ENCODE peak calls at places on chromosomes 13 and 19, in ten cellular contexts. F, U, K, C, V, J, W, X, S and E are unnamed samples.

GRCh38 chr13:104980571-104980970 is 1554.9 kb downstream of the EFNB2 start:
- DNase-seq in K (no peak), U (no peak), F (no peak), X (no peak), W (no peak), J (no peak), C (no peak), V (no peak), S (no peak), E (no peak)

GRCh38 chr13:90872491-90873025 is 474.9 kb upstream of the MIR17HG start:
- DNase-seq in X (no peak), U (no peak), S (peak), K (no peak), F (no peak), J (no peak), V (no peak), W (no peak), C (no peak), E (no peak)

GRCh38 chr19:10368101-10368803 is 12.1 kb downstream of the TYK2 start:
- DNase-seq in W (no peak), J (no peak), V (no peak), F (no peak), X (no peak), U (no peak), K (no peak), S (no peak), C (no peak), E (no peak)

GRCh38 chr13:41457589-41458186 is 338 bp downstream of the RGCC start:
- DNase-seq in S (no peak), F (no peak), X (peak), V (no peak), K (no peak), W (no peak), C (no peak), U (no peak), J (no peak), E (no peak)

GRCh38 chr19:47680858-47681332 is 32.3 kb upstream of the EHD2 start:
- DNase-seq in F (no peak), C (no peak), X (no peak), S (no peak), U (no peak), K (no peak), V (no peak), W (no peak), J (no peak), E (no peak)

GRCh38 chr13:101661839-101662238 is 209.4 kb downstream of the ITGBL1 start:
- DNase-seq in J (no peak), U (no peak), C (no peak), V (no peak), S (peak), X (no peak), W (no peak), F (no peak), K (no peak), E (no peak)

GRCh38 chr19:4099054-4099764 is 24.7 kb downstream of the MAP2K2 start:
- DNase-seq in J (no peak), S (no peak), K (no peak), W (no peak), C (no peak), F (no peak), X (no peak), V (no peak), U (no peak), E (no peak)

GRCh38 chr13:107845911-107846310 is 369.4 kb downstream of the LIG4 start:
- DNase-seq in J (no peak), S (no peak), C (no peak), W (no peak), U (no peak), X (no peak), V (no peak), F (no peak), K (no peak), E (no peak)

GRCh38 chr19:21877976-21878375 is 42.0 kb upstream of the ZNF43 start:
- DNase-seq in W (no peak), F (no peak), U (no peak), S (no peak), C (no peak), V (no peak), J (no peak), K (no peak), X (no peak), E (no peak)

GRCh38 chr19:45515807-45516401 is 8.6 kb downstream of the VASP start:
- DNase-seq in W (no peak), X (no peak), C (no peak), K (no peak), U (peak), V (no peak), F (no peak), J (no peak), S (no peak), E (no peak)

GRCh38 chr19:40594657-40595077 is 6.5 kb upstream of the LTBP4 start:
- DNase-seq in F (no peak), J (no peak), W (peak), C (no peak), U (no peak), V (no peak), X (no peak), K (peak), S (no peak), E (no peak)

GRCh38 chr13:86684402-86684801 is 885.2 kb upstream of the SLITRK6 start:
- DNase-seq in U (no peak), V (no peak), S (no peak), F (no peak), X (no peak), J (no peak), K (no peak), W (no peak), C (no peak), E (no peak)

GRCh38 chr13:31846984-31847752 is 107.8 kb downstream of the RXFP2 start:
- DNase-seq in C (no peak), U (no peak), F (no peak), X (no peak), S (peak), V (peak), W (no peak), K (no peak), J (no peak), E (no peak)

GRCh38 chr13:99432637-99433542 is 68.4 kb upstream of the TM9SF2 start:
- DNase-seq in X (peak), S (peak), U (peak), F (peak), J (no peak), V (peak), W (peak), K (peak), C (peak), E (peak)

GRCh38 chr19:35793381-35794165 is 18.2 kb downstream of the ARHGAP33 start:
- DNase-seq in J (no peak), V (no peak), W (no peak), F (peak), X (no peak), S (no peak), U (no peak), K (no peak), C (no peak), E (no peak)

GRCh38 chr19:728011-728410 is 19.3 kb downstream of the PALM start:
- DNase-seq in S (no peak), F (no peak), K (no peak), J (no peak), V (no peak), U (no peak), W (no peak), X (no peak), C (no peak), E (no peak)

GRCh38 chr19:58361900-58362271 is 665 bp downstream of the ZNF497 start:
- DNase-seq in C (no peak), U (no peak), K (peak), S (no peak), X (no peak), V (peak), J (no peak), F (peak), W (peak), E (peak)

GRCh38 chr19:50329146-50329925 is at the start of gene KCNC3:
- DNase-seq in W (peak), S (peak), X (peak), C (peak), F (peak), U (peak), J (peak), K (peak), V (peak), E (peak)

GRCh38 chr19:50327013-50327412 is 2.2 kb downstream of the KCNC3 start:
- DNase-seq in W (no peak), K (no peak), U (no peak), C (no peak), F (no peak), V (no peak), S (no peak), J (no peak), X (no peak), E (no peak)

GRCh38 chr19:50326101-50326664 is 3.0 kb downstream of the KCNC3 start:
- DNase-seq in W (no peak), J (no peak), F (no peak), V (no peak), C (no peak), X (no peak), K (no peak), U (peak), S (no peak), E (no peak)

GRCh38 chr19:50328257-50329145 is 676 bp downstream of the KCNC3 start:
- DNase-seq in V (no peak), K (no peak), C (peak), W (no peak), J (no peak), U (peak), F (no peak), X (no peak), S (peak), E (no peak)

GRCh38 chr19:50327461-50328256 is 1.5 kb downstream of the KCNC3 start:
- DNase-seq in W (no peak), C (no peak), K (no peak), V (no peak), F (no peak), U (no peak), X (no peak), J (no peak), S (no peak), E (no peak)
- H3K27ac ChIP-seq in W (no peak), C (no peak), K (no peak), V (no peak), F (no peak), U (no peak), X (no peak), J (no peak), S (no peak), E (no peak)

DNA sequence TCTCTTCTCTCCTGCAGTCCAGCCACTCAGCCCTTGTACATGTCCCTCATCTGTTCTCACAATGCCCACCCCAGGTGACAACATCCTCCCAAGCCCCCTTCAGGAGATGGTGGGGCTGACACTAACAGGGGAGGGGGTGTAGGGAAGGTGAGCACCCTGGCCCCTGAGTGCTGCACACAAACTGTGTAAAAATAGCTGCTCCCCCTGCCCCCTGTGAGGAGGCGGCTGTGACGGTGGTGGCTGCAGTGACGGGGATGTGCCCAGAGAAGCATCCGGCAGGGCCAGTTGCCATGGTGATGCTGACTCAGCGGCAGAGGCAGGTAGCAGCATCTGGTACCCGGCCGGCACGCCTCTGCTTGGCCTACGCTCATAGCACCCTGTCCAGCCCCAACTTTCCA is 13.0 kb upstream of the JUND start:
- DNase-seq in U (peak), W (no peak), K (peak), C (peak), F (peak), J (no peak), V (peak), X (peak), S (peak), E (peak)
- H3K27ac ChIP-seq in U (peak), W (no peak), K (peak), C (no peak), F (no peak), J (no peak), V (peak), X (peak), S (no peak), E (peak)

GRCh38 chr19:19410553-19411550 is 5.4 kb downstream of the GATAD2A start:
- DNase-seq in X (no peak), V (peak), F (no peak), W (no peak), S (no peak), C (no peak), K (no peak), J (no peak), U (no peak), E (no peak)
- H3K27ac ChIP-seq in X (peak), V (no peak), F (no peak), W (no peak), S (no peak), C (no peak), K (no peak), J (no peak), U (no peak), E (no peak)

DNA sequence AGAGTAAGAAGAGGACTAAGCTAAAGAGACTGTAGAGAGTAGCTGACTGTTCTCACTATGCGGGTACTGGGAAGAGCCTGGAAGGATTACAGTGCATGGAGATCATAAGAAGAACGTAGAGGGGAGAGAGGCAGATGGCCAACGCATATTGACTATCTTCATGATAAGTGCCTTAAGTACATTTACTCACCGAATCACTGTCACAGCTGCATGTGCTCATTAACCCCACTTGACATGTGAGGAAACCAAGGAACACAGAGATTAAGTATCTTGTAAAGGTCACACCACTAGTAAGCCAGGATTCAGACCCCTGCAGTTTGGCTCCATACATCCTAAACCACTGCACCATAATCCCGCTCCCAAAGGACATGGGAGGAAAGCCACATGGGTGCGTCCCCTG is 34.1 kb downstream of the SMAD9 start:
- DNase-seq in F (no peak), U (no peak), C (no peak), W (no peak), V (no peak), K (no peak), S (no peak), X (no peak), J (no peak), E (no peak)
- H3K27ac ChIP-seq in F (no peak), U (no peak), C (no peak), W (no peak), V (no peak), K (no peak), S (no peak), X (no peak), J (no peak), E (no peak)

GRCh38 chr19:42330521-42330835 is 5.0 kb downstream of the MEGF8 start:
- DNase-seq in F (no peak), J (no peak), W (no peak), K (no peak), X (no peak), U (no peak), S (no peak), V (no peak), C (no peak), E (no peak)
- H3K27ac ChIP-seq in F (no peak), J (no peak), W (no peak), K (no peak), X (no peak), U (no peak), S (no peak), V (no peak), C (no peak), E (no peak)

GRCh38 chr19:5489511-5489910 is 34.3 kb downstream of the ZNRF4 start:
- DNase-seq in F (no peak), V (no peak), S (no peak), J (no peak), X (no peak), W (no peak), C (no peak), U (no peak), K (no peak), E (no peak)
- H3K27ac ChIP-seq in F (no peak), V (no peak), S (no peak), J (no peak), X (no peak), W (no peak), C (no peak), U (no peak), K (no peak), E (no peak)

GRCh38 chr19:15107056-15108010 is at the start of gene SYDE1:
- DNase-seq in C (peak), W (peak), X (no peak), U (no peak), S (peak), F (no peak), V (no peak), K (no peak), J (no peak), E (no peak)
- H3K27ac ChIP-seq in C (no peak), W (peak), X (no peak), U (peak), S (peak), F (peak), V (no peak), K (peak), J (peak), E (no peak)

GRCh38 chr13:95788100-95788463 is 111.1 kb downstream of the DNAJC3 start:
- DNase-seq in U (no peak), C (no peak), W (no peak), J (no peak), X (no peak), S (no peak), V (no peak), K (no peak), F (no peak), E (no peak)

GRCh38 chr13:95784161-95784880 is 107.4 kb downstream of the DNAJC3 start:
- DNase-seq in K (no peak), J (no peak), X (no peak), S (no peak), W (peak), V (no peak), U (no peak), F (no peak), C (no peak), E (no peak)

GRCh38 chr13:95784891-95785290 is 108.0 kb downstream of the DNAJC3 start:
- DNase-seq in U (no peak), F (no peak), J (no peak), W (peak), C (no peak), X (no peak), K (no peak), S (no peak), V (no peak), E (no peak)

GRCh38 chr13:95791084-95791722 is 114.3 kb downstream of the DNAJC3 start:
- DNase-seq in F (no peak), K (no peak), V (no peak), U (no peak), S (no peak), X (no peak), W (no peak), C (no peak), J (no peak), E (no peak)

GRCh38 chr13:95787356-95788099 is 110.6 kb downstream of the DNAJC3 start:
- DNase-seq in W (peak), V (no peak), U (no peak), F (no peak), J (no peak), S (no peak), C (no peak), X (no peak), K (no peak), E (no peak)
- H3K27ac ChIP-seq in W (no peak), V (no peak), U (no peak), F (no peak), J (no peak), S (no peak), C (no peak), X (no peak), K (no peak), E (no peak)